ENCODE peak calls at places on chromosomes 5 and 9, in nine cellular contexts. One of them, this sample, is unnamed.

GRCh38 chr9:110900451-110900850 is 137.8 kb downstream of the LPAR1 start:
- DNase-seq in endothelial cell: no peak
- DNase-seq in fibroblast of mammary gland: peak
- DNase-seq in retinal pigment epithelial cell: no peak
- DNase-seq in GM20000: no peak
- DNase-seq in upper lobe of left lung: no peak
- DNase-seq in tibial nerve: no peak
- DNase-seq in cardiac fibroblast: peak
- DNase-seq in pancreas: no peak
- DNase-seq in this sample: no peak

GRCh38 chr5:84688566-84688965 is 303.9 kb upstream of the EDIL3 start:
- DNase-seq in tibial nerve: no peak
- DNase-seq in fibroblast of mammary gland: peak
- DNase-seq in upper lobe of left lung: no peak
- DNase-seq in pancreas: no peak
- DNase-seq in endothelial cell: no peak
- DNase-seq in retinal pigment epithelial cell: no peak
- DNase-seq in GM20000: no peak
- DNase-seq in cardiac fibroblast: peak
- DNase-seq in this sample: no peak

GRCh38 chr5:143213851-143214363 is 189.6 kb downstream of the NR3C1 start:
- DNase-seq in retinal pigment epithelial cell: no peak
- DNase-seq in tibial nerve: no peak
- DNase-seq in endothelial cell: no peak
- DNase-seq in upper lobe of left lung: no peak
- DNase-seq in pancreas: no peak
- DNase-seq in cardiac fibroblast: peak
- DNase-seq in GM20000: peak
- DNase-seq in fibroblast of mammary gland: no peak
- DNase-seq in this sample: no peak

GRCh38 chr5:36079200-36079761 is 12.6 kb upstream of the UGT3A2 start:
- DNase-seq in cardiac fibroblast: peak
- DNase-seq in fibroblast of mammary gland: peak
- DNase-seq in upper lobe of left lung: no peak
- DNase-seq in pancreas: no peak
- DNase-seq in endothelial cell: peak
- DNase-seq in tibial nerve: peak
- DNase-seq in GM20000: peak
- DNase-seq in retinal pigment epithelial cell: no peak
- DNase-seq in this sample: no peak

GRCh38 chr5:74285876-74286275 is 354.7 kb downstream of the ENC1 start:
- DNase-seq in fibroblast of mammary gland: no peak
- DNase-seq in retinal pigment epithelial cell: no peak
- DNase-seq in GM20000: no peak
- DNase-seq in pancreas: no peak
- DNase-seq in endothelial cell: no peak
- DNase-seq in tibial nerve: no peak
- DNase-seq in upper lobe of left lung: no peak
- DNase-seq in cardiac fibroblast: no peak
- DNase-seq in this sample: no peak

GRCh38 chr9:137070906-137071275 is 534 bp upstream of the SAPCD2 start:
- DNase-seq in retinal pigment epithelial cell: no peak
- DNase-seq in tibial nerve: no peak
- DNase-seq in cardiac fibroblast: no peak
- DNase-seq in upper lobe of left lung: no peak
- DNase-seq in endothelial cell: no peak
- DNase-seq in fibroblast of mammary gland: no peak
- DNase-seq in pancreas: peak
- DNase-seq in GM20000: peak
- DNase-seq in this sample: peak

GRCh38 chr9:70924905-70925547 is 196.4 kb downstream of the TRPM3 start:
- DNase-seq in retinal pigment epithelial cell: peak
- DNase-seq in endothelial cell: peak
- DNase-seq in GM20000: peak
- DNase-seq in cardiac fibroblast: peak
- DNase-seq in tibial nerve: peak
- DNase-seq in fibroblast of mammary gland: peak
- DNase-seq in upper lobe of left lung: no peak
- DNase-seq in pancreas: no peak
- DNase-seq in this sample: peak

GRCh38 chr5:127596501-127596900 is 52.4 kb upstream of the CTXN3 start:
- DNase-seq in GM20000: no peak
- DNase-seq in upper lobe of left lung: peak
- DNase-seq in tibial nerve: no peak
- DNase-seq in fibroblast of mammary gland: no peak
- DNase-seq in endothelial cell: no peak
- DNase-seq in pancreas: no peak
- DNase-seq in cardiac fibroblast: no peak
- DNase-seq in retinal pigment epithelial cell: no peak
- DNase-seq in this sample: no peak

GRCh38 chr5:14871084-14871572 is 450 bp downstream of the ANKH start:
- DNase-seq in endothelial cell: no peak
- DNase-seq in fibroblast of mammary gland: no peak
- DNase-seq in GM20000: peak
- DNase-seq in pancreas: peak
- DNase-seq in cardiac fibroblast: no peak
- DNase-seq in upper lobe of left lung: peak
- DNase-seq in tibial nerve: no peak
- DNase-seq in retinal pigment epithelial cell: no peak
- DNase-seq in this sample: peak

GRCh38 chr5:112787261-112787660 is 49.6 kb downstream of the APC start:
- DNase-seq in fibroblast of mammary gland: peak
- DNase-seq in cardiac fibroblast: no peak
- DNase-seq in pancreas: no peak
- DNase-seq in endothelial cell: no peak
- DNase-seq in tibial nerve: no peak
- DNase-seq in retinal pigment epithelial cell: no peak
- DNase-seq in GM20000: no peak
- DNase-seq in upper lobe of left lung: no peak
- DNase-seq in this sample: no peak

GRCh38 chr5:36398137-36398536 is 96.4 kb upstream of the RANBP3L start:
- DNase-seq in endothelial cell: no peak
- DNase-seq in upper lobe of left lung: no peak
- DNase-seq in tibial nerve: no peak
- DNase-seq in retinal pigment epithelial cell: no peak
- DNase-seq in GM20000: no peak
- DNase-seq in cardiac fibroblast: peak
- DNase-seq in pancreas: no peak
- DNase-seq in fibroblast of mammary gland: peak
- DNase-seq in this sample: no peak

GRCh38 chr9:77495834-77496671 is 152.1 kb downstream of the GNA14 start:
- DNase-seq in cardiac fibroblast: peak
- DNase-seq in pancreas: no peak
- DNase-seq in tibial nerve: no peak
- DNase-seq in endothelial cell: no peak
- DNase-seq in retinal pigment epithelial cell: no peak
- DNase-seq in fibroblast of mammary gland: peak
- DNase-seq in GM20000: no peak
- DNase-seq in upper lobe of left lung: no peak
- DNase-seq in this sample: no peak

GRCh38 chr5:77218263-77218662 is 7.8 kb downstream of the PDE8B start:
- DNase-seq in GM20000: no peak
- DNase-seq in upper lobe of left lung: no peak
- DNase-seq in pancreas: no peak
- DNase-seq in endothelial cell: no peak
- DNase-seq in retinal pigment epithelial cell: no peak
- DNase-seq in cardiac fibroblast: no peak
- DNase-seq in fibroblast of mammary gland: no peak
- DNase-seq in tibial nerve: no peak
- DNase-seq in this sample: no peak
- TF ChIP-seq CTCF in GM20000: no peak
- TF ChIP-seq CTCF in upper lobe of left lung: no peak
- TF ChIP-seq CTCF in pancreas: no peak
- TF ChIP-seq CTCF in endothelial cell: no peak
- TF ChIP-seq CTCF in retinal pigment epithelial cell: peak
- TF ChIP-seq CTCF in cardiac fibroblast: peak
- TF ChIP-seq CTCF in fibroblast of mammary gland: peak
- TF ChIP-seq CTCF in tibial nerve: no peak
- TF ChIP-seq CTCF in this sample: peak

GRCh38 chr9:99305124-99305523 is 83.0 kb downstream of the SEC61B start:
- DNase-seq in endothelial cell: no peak
- DNase-seq in upper lobe of left lung: peak
- DNase-seq in pancreas: no peak
- DNase-seq in GM20000: no peak
- DNase-seq in retinal pigment epithelial cell: no peak
- DNase-seq in fibroblast of mammary gland: no peak
- DNase-seq in cardiac fibroblast: no peak
- DNase-seq in tibial nerve: no peak
- DNase-seq in this sample: no peak

GRCh38 chr9:99305820-99306811 is 84.0 kb downstream of the SEC61B start:
- DNase-seq in GM20000: no peak
- DNase-seq in retinal pigment epithelial cell: no peak
- DNase-seq in cardiac fibroblast: no peak
- DNase-seq in endothelial cell: no peak
- DNase-seq in fibroblast of mammary gland: no peak
- DNase-seq in pancreas: peak
- DNase-seq in upper lobe of left lung: peak
- DNase-seq in tibial nerve: no peak
- DNase-seq in this sample: peak

GRCh38 chr9:99307846-99308245 is 85.8 kb downstream of the SEC61B start:
- DNase-seq in pancreas: no peak
- DNase-seq in tibial nerve: no peak
- DNase-seq in GM20000: no peak
- DNase-seq in retinal pigment epithelial cell: no peak
- DNase-seq in fibroblast of mammary gland: no peak
- DNase-seq in upper lobe of left lung: no peak
- DNase-seq in cardiac fibroblast: no peak
- DNase-seq in endothelial cell: no peak
- DNase-seq in this sample: no peak

GRCh38 chr9:99312736-99313135 is 90.7 kb downstream of the SEC61B start:
- DNase-seq in pancreas: no peak
- DNase-seq in upper lobe of left lung: no peak
- DNase-seq in cardiac fibroblast: no peak
- DNase-seq in endothelial cell: no peak
- DNase-seq in tibial nerve: no peak
- DNase-seq in fibroblast of mammary gland: no peak
- DNase-seq in GM20000: no peak
- DNase-seq in retinal pigment epithelial cell: no peak
- DNase-seq in this sample: no peak

DNA sequence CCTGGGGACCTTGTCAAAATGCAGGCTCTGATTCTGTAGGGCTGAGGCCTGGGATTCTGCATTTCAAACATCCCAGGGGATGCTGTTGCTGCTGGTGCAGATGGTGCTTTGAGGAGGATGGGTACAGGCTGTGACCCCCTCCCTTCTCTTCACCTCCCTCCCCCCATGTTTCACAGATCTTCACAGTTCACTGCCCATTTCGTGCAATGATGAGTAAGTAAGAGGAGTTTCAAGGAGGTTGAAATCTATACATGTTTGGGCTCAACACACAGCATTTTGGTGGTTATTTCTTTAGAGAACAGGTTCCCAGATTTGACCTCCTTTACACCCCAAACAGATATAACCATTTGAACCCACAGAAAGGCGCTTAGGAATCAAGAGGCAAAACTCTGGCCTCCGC is 87.5 kb downstream of the SEC61B start:
- DNase-seq in retinal pigment epithelial cell: no peak
- DNase-seq in cardiac fibroblast: no peak
- DNase-seq in fibroblast of mammary gland: no peak
- DNase-seq in endothelial cell: no peak
- DNase-seq in pancreas: no peak
- DNase-seq in GM20000: no peak
- DNase-seq in tibial nerve: no peak
- DNase-seq in upper lobe of left lung: no peak
- DNase-seq in this sample: no peak
- TF ChIP-seq CTCF in retinal pigment epithelial cell: no peak
- TF ChIP-seq CTCF in cardiac fibroblast: no peak
- TF ChIP-seq CTCF in fibroblast of mammary gland: no peak
- TF ChIP-seq CTCF in endothelial cell: no peak
- TF ChIP-seq CTCF in pancreas: no peak
- TF ChIP-seq CTCF in GM20000: no peak
- TF ChIP-seq CTCF in tibial nerve: no peak
- TF ChIP-seq CTCF in upper lobe of left lung: no peak
- TF ChIP-seq CTCF in this sample: no peak

GRCh38 chr5:33184367-33184766 is 256.4 kb upstream of the TARS1 start:
- DNase-seq in fibroblast of mammary gland: no peak
- DNase-seq in upper lobe of left lung: no peak
- DNase-seq in cardiac fibroblast: no peak
- DNase-seq in GM20000: no peak
- DNase-seq in retinal pigment epithelial cell: no peak
- DNase-seq in pancreas: no peak
- DNase-seq in tibial nerve: no peak
- DNase-seq in endothelial cell: no peak
- DNase-seq in this sample: no peak

DNA sequence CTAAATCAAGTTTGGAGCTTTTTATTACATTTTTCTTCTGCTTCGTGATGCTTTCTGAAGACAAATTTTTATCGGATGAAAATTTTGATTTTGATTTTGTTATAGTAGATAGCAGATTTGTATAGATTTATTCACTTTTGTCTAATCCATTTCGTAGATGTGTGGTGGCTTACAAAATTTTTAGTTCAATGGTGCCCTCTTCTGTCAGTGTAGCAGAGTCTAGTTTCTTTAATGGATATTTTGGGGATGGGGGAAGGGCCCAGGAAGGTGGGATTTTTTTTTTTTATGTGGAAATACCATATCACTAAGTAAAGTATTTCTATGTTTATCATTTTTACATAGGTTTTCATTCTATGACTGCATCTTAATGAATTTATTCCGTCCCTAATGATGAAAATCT is 259.9 kb upstream of the TARS1 start:
- DNase-seq in endothelial cell: peak
- DNase-seq in tibial nerve: no peak
- DNase-seq in fibroblast of mammary gland: peak
- DNase-seq in GM20000: no peak
- DNase-seq in upper lobe of left lung: no peak
- DNase-seq in cardiac fibroblast: peak
- DNase-seq in retinal pigment epithelial cell: no peak
- DNase-seq in pancreas: no peak
- DNase-seq in this sample: no peak
- TF ChIP-seq CTCF in endothelial cell: no peak
- TF ChIP-seq CTCF in tibial nerve: no peak
- TF ChIP-seq CTCF in fibroblast of mammary gland: peak
- TF ChIP-seq CTCF in GM20000: no peak
- TF ChIP-seq CTCF in upper lobe of left lung: no peak
- TF ChIP-seq CTCF in cardiac fibroblast: peak
- TF ChIP-seq CTCF in retinal pigment epithelial cell: peak
- TF ChIP-seq CTCF in pancreas: no peak
- TF ChIP-seq CTCF in this sample: no peak

DNA sequence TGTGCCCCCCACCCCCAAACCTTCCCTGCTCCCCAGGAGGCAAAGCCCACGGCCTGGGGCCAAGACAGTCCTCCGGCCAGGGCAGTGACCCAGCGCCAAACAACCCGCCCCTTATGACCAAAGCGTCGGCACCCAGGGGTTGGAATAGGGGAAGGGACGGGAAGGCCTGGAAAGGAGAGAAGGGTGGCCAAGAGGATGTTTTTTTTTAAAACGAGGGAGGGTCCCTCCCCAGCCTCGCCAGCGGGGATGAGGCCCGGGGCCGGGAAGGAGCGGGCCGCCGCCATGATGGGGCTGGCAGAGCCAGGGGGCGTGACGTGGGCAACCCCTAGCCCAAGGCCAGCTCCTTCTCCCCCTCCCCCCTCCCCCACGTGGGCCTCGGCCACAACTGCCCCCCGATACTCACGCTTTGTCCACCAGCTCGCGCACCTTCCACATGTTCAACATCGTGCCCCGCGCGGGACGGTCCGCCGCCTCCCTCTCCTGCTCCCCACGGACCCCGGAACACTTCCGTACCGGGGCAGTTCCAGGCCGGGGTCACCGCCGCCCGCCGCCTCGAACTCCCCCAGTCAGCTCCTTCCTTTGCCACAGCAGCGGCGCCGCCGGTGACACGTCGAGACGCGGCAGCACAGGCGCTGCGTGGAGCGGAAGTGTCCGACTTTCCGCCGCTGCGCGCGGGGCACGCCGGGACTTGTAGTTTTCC is at the start of gene CLINT1:
- DNase-seq in GM20000: peak
- DNase-seq in upper lobe of left lung: peak
- DNase-seq in retinal pigment epithelial cell: peak
- DNase-seq in endothelial cell: peak
- DNase-seq in tibial nerve: peak
- DNase-seq in fibroblast of mammary gland: peak
- DNase-seq in cardiac fibroblast: peak
- DNase-seq in pancreas: peak
- DNase-seq in this sample: peak
- TF ChIP-seq CTCF in GM20000: no peak
- TF ChIP-seq CTCF in upper lobe of left lung: no peak
- TF ChIP-seq CTCF in retinal pigment epithelial cell: no peak
- TF ChIP-seq CTCF in endothelial cell: no peak
- TF ChIP-seq CTCF in tibial nerve: no peak
- TF ChIP-seq CTCF in fibroblast of mammary gland: no peak
- TF ChIP-seq CTCF in cardiac fibroblast: no peak
- TF ChIP-seq CTCF in pancreas: no peak
- TF ChIP-seq CTCF in this sample: no peak

This sample was measured in glutamatergic neuron.